ENCODE peak calls at places on chromosomes 16 and 17, in nine cellular contexts. One of them, this sample, is unnamed.

GRCh38 chr17:3935825-3936355 is 19.6 kb upstream of the P2RX1 start:
- DNase-seq in naive thymus-derived CD4-positive, alpha-beta T cell: no peak
- DNase-seq in prostate gland: no peak
- DNase-seq in SJSA1: no peak
- DNase-seq in esophagus squamous epithelium: no peak
- DNase-seq in H9: no peak
- DNase-seq in heart left ventricle: no peak
- DNase-seq in CD8-positive, alpha-beta memory T cell: no peak
- DNase-seq in OCI-LY7: no peak
- DNase-seq in this sample: peak

GRCh38 chr17:78342438-78343098 is 17.3 kb downstream of the SOCS3 start:
- DNase-seq in OCI-LY7: no peak
- DNase-seq in SJSA1: peak
- DNase-seq in CD8-positive, alpha-beta memory T cell: no peak
- DNase-seq in prostate gland: no peak
- DNase-seq in naive thymus-derived CD4-positive, alpha-beta T cell: no peak
- DNase-seq in heart left ventricle: peak
- DNase-seq in H9: peak
- DNase-seq in esophagus squamous epithelium: no peak
- DNase-seq in this sample: no peak

GRCh38 chr16:12675852-12676251 is 127.8 kb downstream of the CPPED1 start:
- DNase-seq in heart left ventricle: no peak
- DNase-seq in prostate gland: no peak
- DNase-seq in CD8-positive, alpha-beta memory T cell: no peak
- DNase-seq in SJSA1: no peak
- DNase-seq in esophagus squamous epithelium: no peak
- DNase-seq in OCI-LY7: no peak
- DNase-seq in H9: no peak
- DNase-seq in naive thymus-derived CD4-positive, alpha-beta T cell: no peak
- DNase-seq in this sample: no peak

GRCh38 chr16:80125677-80126076 is 415.1 kb upstream of the DYNLRB2 start:
- DNase-seq in prostate gland: no peak
- DNase-seq in naive thymus-derived CD4-positive, alpha-beta T cell: no peak
- DNase-seq in CD8-positive, alpha-beta memory T cell: no peak
- DNase-seq in SJSA1: no peak
- DNase-seq in heart left ventricle: peak
- DNase-seq in OCI-LY7: no peak
- DNase-seq in H9: no peak
- DNase-seq in esophagus squamous epithelium: no peak
- DNase-seq in this sample: no peak

GRCh38 chr17:83125515-83126274 is 46.3 kb downstream of the METRNL start:
- DNase-seq in naive thymus-derived CD4-positive, alpha-beta T cell: peak
- DNase-seq in heart left ventricle: peak
- DNase-seq in OCI-LY7: peak
- DNase-seq in H9: peak
- DNase-seq in prostate gland: no peak
- DNase-seq in CD8-positive, alpha-beta memory T cell: peak
- DNase-seq in SJSA1: no peak
- DNase-seq in esophagus squamous epithelium: no peak
- DNase-seq in this sample: no peak

GRCh38 chr16:3597226-3597625 is 14.2 kb downstream of the SLX4 start:
- DNase-seq in H9: no peak
- DNase-seq in CD8-positive, alpha-beta memory T cell: no peak
- DNase-seq in naive thymus-derived CD4-positive, alpha-beta T cell: no peak
- DNase-seq in OCI-LY7: no peak
- DNase-seq in prostate gland: no peak
- DNase-seq in esophagus squamous epithelium: no peak
- DNase-seq in SJSA1: no peak
- DNase-seq in heart left ventricle: no peak
- DNase-seq in this sample: no peak

GRCh38 chr16:15770512-15770911 is 86.3 kb downstream of the MYH11 start:
- DNase-seq in OCI-LY7: no peak
- DNase-seq in CD8-positive, alpha-beta memory T cell: no peak
- DNase-seq in esophagus squamous epithelium: no peak
- DNase-seq in heart left ventricle: no peak
- DNase-seq in naive thymus-derived CD4-positive, alpha-beta T cell: no peak
- DNase-seq in prostate gland: no peak
- DNase-seq in H9: no peak
- DNase-seq in SJSA1: no peak
- DNase-seq in this sample: no peak

GRCh38 chr17:62804822-62805221 is 3.3 kb downstream of the MARCHF10 start:
- DNase-seq in heart left ventricle: no peak
- DNase-seq in CD8-positive, alpha-beta memory T cell: no peak
- DNase-seq in SJSA1: peak
- DNase-seq in esophagus squamous epithelium: no peak
- DNase-seq in H9: no peak
- DNase-seq in prostate gland: no peak
- DNase-seq in OCI-LY7: no peak
- DNase-seq in naive thymus-derived CD4-positive, alpha-beta T cell: no peak
- DNase-seq in this sample: peak

GRCh38 chr16:17364319-17365210 is 106.2 kb downstream of the XYLT1 start:
- DNase-seq in esophagus squamous epithelium: no peak
- DNase-seq in OCI-LY7: no peak
- DNase-seq in H9: no peak
- DNase-seq in CD8-positive, alpha-beta memory T cell: peak
- DNase-seq in SJSA1: peak
- DNase-seq in heart left ventricle: no peak
- DNase-seq in prostate gland: peak
- DNase-seq in naive thymus-derived CD4-positive, alpha-beta T cell: peak
- DNase-seq in this sample: peak

GRCh38 chr17:75036643-75037268 is 10.0 kb downstream of the ATP5PD start:
- DNase-seq in OCI-LY7: no peak
- DNase-seq in CD8-positive, alpha-beta memory T cell: peak
- DNase-seq in heart left ventricle: peak
- DNase-seq in H9: peak
- DNase-seq in naive thymus-derived CD4-positive, alpha-beta T cell: peak
- DNase-seq in esophagus squamous epithelium: peak
- DNase-seq in prostate gland: peak
- DNase-seq in SJSA1: no peak
- DNase-seq in this sample: no peak

GRCh38 chr17:80800775-80801391 is 190.8 kb upstream of the CHMP6 start:
- DNase-seq in CD8-positive, alpha-beta memory T cell: no peak
- DNase-seq in SJSA1: no peak
- DNase-seq in prostate gland: no peak
- DNase-seq in OCI-LY7: no peak
- DNase-seq in esophagus squamous epithelium: no peak
- DNase-seq in H9: peak
- DNase-seq in naive thymus-derived CD4-positive, alpha-beta T cell: no peak
- DNase-seq in heart left ventricle: no peak
- DNase-seq in this sample: no peak

GRCh38 chr17:9544221-9544620 is 31.4 kb downstream of the STX8 start:
- DNase-seq in H9: no peak
- DNase-seq in heart left ventricle: no peak
- DNase-seq in naive thymus-derived CD4-positive, alpha-beta T cell: no peak
- DNase-seq in CD8-positive, alpha-beta memory T cell: no peak
- DNase-seq in OCI-LY7: no peak
- DNase-seq in esophagus squamous epithelium: no peak
- DNase-seq in prostate gland: no peak
- DNase-seq in SJSA1: no peak
- DNase-seq in this sample: no peak

GRCh38 chr16:84898447-84898846 is 78.7 kb downstream of the CRISPLD2 start:
- DNase-seq in esophagus squamous epithelium: no peak
- DNase-seq in CD8-positive, alpha-beta memory T cell: no peak
- DNase-seq in SJSA1: no peak
- DNase-seq in heart left ventricle: no peak
- DNase-seq in OCI-LY7: no peak
- DNase-seq in naive thymus-derived CD4-positive, alpha-beta T cell: no peak
- DNase-seq in prostate gland: no peak
- DNase-seq in H9: no peak
- DNase-seq in this sample: peak

GRCh38 chr16:19583665-19584300 is 28.3 kb downstream of the VPS35L start:
- DNase-seq in heart left ventricle: no peak
- DNase-seq in H9: no peak
- DNase-seq in prostate gland: peak
- DNase-seq in CD8-positive, alpha-beta memory T cell: peak
- DNase-seq in esophagus squamous epithelium: no peak
- DNase-seq in SJSA1: no peak
- DNase-seq in naive thymus-derived CD4-positive, alpha-beta T cell: no peak
- DNase-seq in OCI-LY7: peak
- DNase-seq in this sample: peak

GRCh38 chr17:6435051-6435450 is at the start of gene AIPL1:
- DNase-seq in OCI-LY7: no peak
- DNase-seq in H9: peak
- DNase-seq in naive thymus-derived CD4-positive, alpha-beta T cell: no peak
- DNase-seq in SJSA1: no peak
- DNase-seq in heart left ventricle: no peak
- DNase-seq in esophagus squamous epithelium: no peak
- DNase-seq in prostate gland: no peak
- DNase-seq in CD8-positive, alpha-beta memory T cell: no peak
- DNase-seq in this sample: no peak

GRCh38 chr17:29760279-29760721 is 137.6 kb upstream of the CORO6 start:
- DNase-seq in H9: no peak
- DNase-seq in esophagus squamous epithelium: no peak
- DNase-seq in SJSA1: no peak
- DNase-seq in prostate gland: no peak
- DNase-seq in naive thymus-derived CD4-positive, alpha-beta T cell: peak
- DNase-seq in OCI-LY7: peak
- DNase-seq in heart left ventricle: no peak
- DNase-seq in CD8-positive, alpha-beta memory T cell: peak
- DNase-seq in this sample: no peak

GRCh38 chr16:1048442-1049112 is 24.0 kb upstream of the SSTR5 start:
- DNase-seq in OCI-LY7: no peak
- DNase-seq in prostate gland: no peak
- DNase-seq in heart left ventricle: peak
- DNase-seq in H9: peak
- DNase-seq in naive thymus-derived CD4-positive, alpha-beta T cell: no peak
- DNase-seq in SJSA1: no peak
- DNase-seq in esophagus squamous epithelium: no peak
- DNase-seq in CD8-positive, alpha-beta memory T cell: no peak
- DNase-seq in this sample: no peak

GRCh38 chr17:7740481-7741001 is 23.0 kb downstream of the DNAH2 start:
- DNase-seq in H9: no peak
- DNase-seq in esophagus squamous epithelium: no peak
- DNase-seq in prostate gland: no peak
- DNase-seq in SJSA1: no peak
- DNase-seq in heart left ventricle: no peak
- DNase-seq in CD8-positive, alpha-beta memory T cell: no peak
- DNase-seq in naive thymus-derived CD4-positive, alpha-beta T cell: no peak
- DNase-seq in OCI-LY7: no peak
- DNase-seq in this sample: no peak

DNA sequence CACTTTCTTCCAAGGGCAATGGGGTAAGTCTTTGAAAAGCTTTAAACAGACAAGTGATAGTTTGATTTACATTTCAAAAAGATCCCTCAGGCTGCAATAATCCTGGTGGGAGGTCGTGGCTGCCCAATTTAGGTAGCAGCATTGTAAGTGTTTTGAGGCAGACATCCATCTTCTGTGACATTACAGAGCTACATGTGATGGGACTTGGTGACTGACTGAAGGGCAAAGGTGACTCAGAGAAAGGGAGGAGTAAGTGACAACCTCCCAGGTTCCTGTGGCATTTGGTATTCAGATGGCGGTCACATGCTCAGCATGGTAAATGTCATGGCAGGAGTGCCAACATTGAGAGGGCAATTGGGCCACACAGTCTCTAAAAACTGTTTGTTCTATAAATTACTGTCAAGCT is 26.5 kb downstream of the STAT3 start:
- DNase-seq in CD8-positive, alpha-beta memory T cell: no peak
- DNase-seq in heart left ventricle: no peak
- DNase-seq in esophagus squamous epithelium: no peak
- DNase-seq in OCI-LY7: no peak
- DNase-seq in naive thymus-derived CD4-positive, alpha-beta T cell: no peak
- DNase-seq in SJSA1: no peak
- DNase-seq in prostate gland: no peak
- DNase-seq in H9: no peak
- DNase-seq in this sample: no peak
- H3K27ac ChIP-seq in CD8-positive, alpha-beta memory T cell: no peak
- H3K27ac ChIP-seq in heart left ventricle: no peak
- H3K27ac ChIP-seq in esophagus squamous epithelium: peak
- H3K27ac ChIP-seq in OCI-LY7: no peak
- H3K27ac ChIP-seq in naive thymus-derived CD4-positive, alpha-beta T cell: no peak
- H3K27ac ChIP-seq in SJSA1: no peak
- H3K27ac ChIP-seq in prostate gland: no peak
- H3K27ac ChIP-seq in H9: no peak
- H3K27ac ChIP-seq in this sample: no peak

GRCh38 chr17:17447264-17447663 is 29.5 kb upstream of the MED9 start:
- DNase-seq in H9: no peak
- DNase-seq in esophagus squamous epithelium: no peak
- DNase-seq in CD8-positive, alpha-beta memory T cell: no peak
- DNase-seq in prostate gland: no peak
- DNase-seq in naive thymus-derived CD4-positive, alpha-beta T cell: no peak
- DNase-seq in SJSA1: no peak
- DNase-seq in OCI-LY7: no peak
- DNase-seq in heart left ventricle: no peak
- DNase-seq in this sample: no peak

GRCh38 chr17:17445925-17446665 is 30.7 kb upstream of the MED9 start:
- DNase-seq in SJSA1: peak
- DNase-seq in naive thymus-derived CD4-positive, alpha-beta T cell: no peak
- DNase-seq in CD8-positive, alpha-beta memory T cell: no peak
- DNase-seq in OCI-LY7: no peak
- DNase-seq in esophagus squamous epithelium: no peak
- DNase-seq in prostate gland: peak
- DNase-seq in H9: no peak
- DNase-seq in heart left ventricle: no peak
- DNase-seq in this sample: peak

GRCh38 chr17:17445296-17445924 is 31.4 kb upstream of the MED9 start:
- DNase-seq in SJSA1: no peak
- DNase-seq in esophagus squamous epithelium: no peak
- DNase-seq in prostate gland: no peak
- DNase-seq in CD8-positive, alpha-beta memory T cell: no peak
- DNase-seq in H9: no peak
- DNase-seq in naive thymus-derived CD4-positive, alpha-beta T cell: no peak
- DNase-seq in heart left ventricle: no peak
- DNase-seq in OCI-LY7: no peak
- DNase-seq in this sample: no peak

GRCh38 chr17:17448076-17448475 is 28.7 kb upstream of the MED9 start:
- DNase-seq in naive thymus-derived CD4-positive, alpha-beta T cell: no peak
- DNase-seq in H9: no peak
- DNase-seq in heart left ventricle: no peak
- DNase-seq in OCI-LY7: no peak
- DNase-seq in CD8-positive, alpha-beta memory T cell: no peak
- DNase-seq in SJSA1: no peak
- DNase-seq in prostate gland: no peak
- DNase-seq in esophagus squamous epithelium: no peak
- DNase-seq in this sample: no peak

GRCh38 chr17:17446666-17447155 is 30.1 kb upstream of the MED9 start:
- DNase-seq in SJSA1: no peak
- DNase-seq in prostate gland: no peak
- DNase-seq in naive thymus-derived CD4-positive, alpha-beta T cell: no peak
- DNase-seq in esophagus squamous epithelium: no peak
- DNase-seq in OCI-LY7: no peak
- DNase-seq in CD8-positive, alpha-beta memory T cell: no peak
- DNase-seq in heart left ventricle: no peak
- DNase-seq in H9: no peak
- DNase-seq in this sample: no peak
- H3K27ac ChIP-seq in SJSA1: peak
- H3K27ac ChIP-seq in prostate gland: peak
- H3K27ac ChIP-seq in naive thymus-derived CD4-positive, alpha-beta T cell: no peak
- H3K27ac ChIP-seq in esophagus squamous epithelium: peak
- H3K27ac ChIP-seq in OCI-LY7: no peak
- H3K27ac ChIP-seq in CD8-positive, alpha-beta memory T cell: no peak
- H3K27ac ChIP-seq in heart left ventricle: no peak
- H3K27ac ChIP-seq in H9: no peak
- H3K27ac ChIP-seq in this sample: peak

GRCh38 chr16:86362155-86362849 is 148.0 kb upstream of the FOXF1 start:
- DNase-seq in OCI-LY7: no peak
- DNase-seq in CD8-positive, alpha-beta memory T cell: no peak
- DNase-seq in H9: no peak
- DNase-seq in prostate gland: no peak
- DNase-seq in SJSA1: no peak
- DNase-seq in esophagus squamous epithelium: no peak
- DNase-seq in heart left ventricle: no peak
- DNase-seq in naive thymus-derived CD4-positive, alpha-beta T cell: no peak
- DNase-seq in this sample: no peak
- H3K27ac ChIP-seq in OCI-LY7: no peak
- H3K27ac ChIP-seq in CD8-positive, alpha-beta memory T cell: no peak
- H3K27ac ChIP-seq in H9: no peak
- H3K27ac ChIP-seq in prostate gland: peak
- H3K27ac ChIP-seq in SJSA1: peak
- H3K27ac ChIP-seq in esophagus squamous epithelium: peak
- H3K27ac ChIP-seq in heart left ventricle: no peak
- H3K27ac ChIP-seq in naive thymus-derived CD4-positive, alpha-beta T cell: no peak
- H3K27ac ChIP-seq in this sample: no peak

GRCh38 chr17:40550608-40551007 is 14.7 kb downstream of the CCR7 start:
- DNase-seq in esophagus squamous epithelium: no peak
- DNase-seq in naive thymus-derived CD4-positive, alpha-beta T cell: no peak
- DNase-seq in OCI-LY7: no peak
- DNase-seq in SJSA1: peak
- DNase-seq in prostate gland: no peak
- DNase-seq in H9: no peak
- DNase-seq in heart left ventricle: peak
- DNase-seq in CD8-positive, alpha-beta memory T cell: no peak
- DNase-seq in this sample: no peak
- H3K27ac ChIP-seq in esophagus squamous epithelium: peak
- H3K27ac ChIP-seq in naive thymus-derived CD4-positive, alpha-beta T cell: peak
- H3K27ac ChIP-seq in OCI-LY7: no peak
- H3K27ac ChIP-seq in SJSA1: peak
- H3K27ac ChIP-seq in prostate gland: peak
- H3K27ac ChIP-seq in H9: no peak
- H3K27ac ChIP-seq in heart left ventricle: peak
- H3K27ac ChIP-seq in CD8-positive, alpha-beta memory T cell: no peak
- H3K27ac ChIP-seq in this sample: no peak

This sample was measured in epithelial cell of prostate.